ENCODE peak calls at places on chromosomes 11 and 22, in eight cellular contexts. Y is retinal pigment epithelial cell; S is mesothelial cell of epicardium; V is CD4-positive, alpha-beta T cell; O is MM.1S; W is psoas muscle; B is ascending aorta; F is astrocyte of the spinal cord. C is an unnamed sample.

GRCh38 chr11:36469881-36470802 is 39.9 kb downstream of the TRAF6 start:
- DNase-seq in O (no peak), W (no peak), B (no peak), V (no peak), S (no peak), Y (peak), F (peak), C (no peak)

GRCh38 chr11:48034926-48035876 is 54.8 kb downstream of the PTPRJ start:
- DNase-seq in Y (no peak), B (peak), S (no peak), F (no peak), O (no peak), W (peak), V (no peak), C (no peak)

GRCh38 chr11:6693342-6694228 is 10.4 kb upstream of the MRPL17 start:
- DNase-seq in O (no peak), S (no peak), B (peak), W (no peak), Y (peak), V (peak), F (peak), C (no peak)

GRCh38 chr11:10978189-10978588 is 120.3 kb upstream of the ZBED5 start:
- DNase-seq in B (no peak), W (no peak), F (no peak), V (no peak), Y (no peak), O (no peak), S (no peak), C (no peak)

GRCh38 chr11:1202776-1203504 is 19.9 kb upstream of the MUC5B start:
- DNase-seq in F (peak), S (peak), Y (no peak), V (peak), W (peak), B (no peak), O (peak), C (peak)

GRCh38 chr11:13465909-13466371 is 2.9 kb upstream of the BTBD10 start:
- DNase-seq in S (no peak), F (peak), Y (no peak), W (no peak), O (peak), V (no peak), B (no peak), C (no peak)

GRCh38 chr22:50017701-50018224 is 5.2 kb upstream of the IL17REL start:
- DNase-seq in W (no peak), O (no peak), S (no peak), V (no peak), Y (no peak), F (no peak), B (no peak), C (no peak)

GRCh38 chr22:37690901-37691504 is 4.9 kb downstream of the NOL12 start:
- DNase-seq in F (no peak), B (no peak), V (no peak), Y (no peak), W (peak), O (no peak), S (no peak), C (no peak)

GRCh38 chr22:49100764-49101163 is 726.9 kb downstream of the BRD1 start:
- DNase-seq in O (no peak), F (no peak), S (no peak), B (no peak), V (no peak), W (no peak), Y (no peak), C (no peak)

GRCh38 chr22:35541254-35541748 is 670 bp downstream of the RASD2 start:
- DNase-seq in Y (no peak), F (no peak), B (no peak), S (no peak), W (no peak), O (no peak), V (no peak), C (no peak)

GRCh38 chr11:134459246-134460043 is 47.4 kb upstream of the B3GAT1 start:
- DNase-seq in S (no peak), O (no peak), V (no peak), Y (no peak), B (no peak), W (no peak), F (no peak), C (no peak)

DNA sequence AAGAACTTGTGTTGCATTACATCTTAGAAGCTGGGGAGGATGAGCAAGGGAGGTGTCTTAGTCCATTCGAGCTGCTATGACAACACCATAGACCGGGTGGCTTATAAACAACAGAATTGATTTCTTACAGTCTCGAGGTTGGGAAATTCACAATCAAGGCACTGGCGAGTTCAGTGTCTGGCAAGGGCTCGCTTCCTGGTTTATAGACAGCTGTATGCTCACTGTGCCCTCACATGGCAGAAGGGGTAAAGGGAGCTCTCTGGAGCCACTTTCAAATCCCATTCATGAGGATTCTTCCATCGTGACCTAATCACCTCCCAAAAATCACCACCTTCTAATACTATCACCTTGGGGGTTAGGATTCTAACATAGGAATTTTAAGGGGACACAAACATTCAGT is 150.0 kb upstream of the NECTIN1 start:
- DNase-seq in W (no peak), V (no peak), O (no peak), B (no peak), F (no peak), Y (no peak), S (no peak), C (no peak)
- TF ChIP-seq CTCF in W (no peak), V (no peak), O (no peak), B (no peak), F (no peak), Y (no peak), S (no peak), C (no peak)

DNA sequence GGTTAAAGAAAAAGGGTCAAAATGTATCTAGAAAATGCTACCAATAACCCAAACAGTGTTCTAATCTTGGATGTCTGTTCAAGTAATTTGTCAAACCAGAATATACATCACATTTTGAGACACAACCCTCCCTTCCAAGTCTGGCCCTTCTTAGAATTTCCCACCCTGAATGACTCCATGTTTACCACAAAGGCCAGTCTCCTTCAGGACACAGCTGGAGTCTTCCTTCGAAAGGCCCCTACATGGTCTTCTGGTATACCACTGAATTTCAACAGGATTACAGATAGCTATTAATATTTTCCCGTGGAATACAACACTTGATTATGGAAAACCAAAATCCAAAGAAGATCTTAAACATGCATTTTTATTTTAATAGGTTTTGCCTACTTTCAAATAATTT is 10.2 kb downstream of the CCDC34 start:
- DNase-seq in F (no peak), W (no peak), S (no peak), V (no peak), B (no peak), Y (no peak), O (no peak), C (no peak)
- TF ChIP-seq CTCF in F (no peak), W (no peak), S (no peak), V (no peak), B (no peak), Y (no peak), O (no peak), C (no peak)

GRCh38 chr22:23621082-23621780 is 10.9 kb downstream of the DRICH1 start:
- DNase-seq in Y (no peak), S (no peak), V (no peak), B (no peak), F (no peak), W (no peak), O (peak), C (no peak)
- TF ChIP-seq CTCF in Y (no peak), S (no peak), V (no peak), B (no peak), F (no peak), W (no peak), O (no peak), C (no peak)

GRCh38 chr22:42156121-42156520 is 25.5 kb upstream of the CYP2D6 start:
- DNase-seq in S (no peak), W (no peak), B (no peak), O (no peak), V (no peak), Y (no peak), F (no peak), C (no peak)

GRCh38 chr22:42151924-42152635 is 21.5 kb upstream of the CYP2D6 start:
- DNase-seq in W (no peak), S (no peak), V (no peak), O (no peak), Y (no peak), F (no peak), B (no peak), C (no peak)

GRCh38 chr22:42152661-42153270 is 22.2 kb upstream of the CYP2D6 start:
- DNase-seq in V (no peak), B (no peak), F (no peak), O (no peak), W (no peak), S (no peak), Y (no peak), C (no peak)

GRCh38 chr22:42154731-42155543 is 24.3 kb upstream of the CYP2D6 start:
- DNase-seq in S (no peak), W (no peak), F (no peak), O (no peak), Y (no peak), B (no peak), V (no peak), C (no peak)

GRCh38 chr22:42154293-42154692 is 23.7 kb upstream of the CYP2D6 start:
- DNase-seq in F (no peak), W (no peak), V (no peak), Y (no peak), B (no peak), O (no peak), S (no peak), C (no peak)
- TF ChIP-seq CTCF in F (no peak), W (no peak), V (no peak), Y (no peak), B (no peak), O (no peak), S (no peak), C (no peak)

GRCh38 chr11:12016246-12016645 is 7.8 kb upstream of the DKK3 start:
- DNase-seq in V (no peak), S (no peak), B (no peak), W (no peak), Y (no peak), O (no peak), F (no peak), C (no peak)
- TF ChIP-seq CTCF in V (no peak), S (no peak), B (no peak), W (no peak), Y (no peak), O (no peak), F (peak), C (no peak)